ENCODE peak calls at places on chromosomes 13 and 19, in seven cellular contexts. One of them, this sample, is unnamed.

GRCh38 chr19:6198896-6199239 is 63.4 kb downstream of the ACSBG2 start:
- DNase-seq in IMR-90: no peak
- DNase-seq in K562: no peak
- DNase-seq in breast epithelium: no peak
- DNase-seq in suprapubic skin: no peak
- DNase-seq in uterus: no peak
- DNase-seq in H1: no peak
- DNase-seq in this sample: no peak

GRCh38 chr13:33125821-33126570 is 109.8 kb downstream of the KL start:
- DNase-seq in H1: no peak
- DNase-seq in uterus: peak
- DNase-seq in suprapubic skin: peak
- DNase-seq in K562: no peak
- DNase-seq in IMR-90: peak
- DNase-seq in breast epithelium: peak
- DNase-seq in this sample: no peak

GRCh38 chr13:111505175-111505777 is 184.8 kb downstream of the TEX29 start:
- DNase-seq in K562: peak
- DNase-seq in suprapubic skin: peak
- DNase-seq in H1: peak
- DNase-seq in IMR-90: no peak
- DNase-seq in uterus: no peak
- DNase-seq in breast epithelium: no peak
- DNase-seq in this sample: no peak

GRCh38 chr19:10430505-10431253 is 10.3 kb downstream of the PDE4A start:
- DNase-seq in K562: peak
- DNase-seq in suprapubic skin: no peak
- DNase-seq in IMR-90: peak
- DNase-seq in H1: peak
- DNase-seq in breast epithelium: no peak
- DNase-seq in uterus: peak
- DNase-seq in this sample: no peak

GRCh38 chr19:1758231-1758577 is 4.9 kb downstream of the ONECUT3 start:
- DNase-seq in IMR-90: no peak
- DNase-seq in H1: no peak
- DNase-seq in suprapubic skin: no peak
- DNase-seq in uterus: no peak
- DNase-seq in breast epithelium: no peak
- DNase-seq in K562: no peak
- DNase-seq in this sample: no peak

GRCh38 chr19:44212865-44213346 is 574 bp downstream of the ZNF227 start:
- DNase-seq in H1: no peak
- DNase-seq in suprapubic skin: no peak
- DNase-seq in breast epithelium: no peak
- DNase-seq in uterus: no peak
- DNase-seq in K562: peak
- DNase-seq in IMR-90: peak
- DNase-seq in this sample: no peak

GRCh38 chr13:77896536-77896935 is 22.1 kb downstream of the EDNRB start:
- DNase-seq in suprapubic skin: no peak
- DNase-seq in IMR-90: peak
- DNase-seq in breast epithelium: no peak
- DNase-seq in K562: no peak
- DNase-seq in H1: no peak
- DNase-seq in uterus: peak
- DNase-seq in this sample: no peak

GRCh38 chr19:17931532-17932191 is 1.2 kb upstream of the CCDC124 start:
- DNase-seq in H1: peak
- DNase-seq in suprapubic skin: no peak
- DNase-seq in uterus: no peak
- DNase-seq in breast epithelium: no peak
- DNase-seq in K562: peak
- DNase-seq in IMR-90: no peak
- DNase-seq in this sample: no peak

GRCh38 chr19:10372698-10373097 is 7.7 kb downstream of the TYK2 start:
- DNase-seq in H1: no peak
- DNase-seq in K562: no peak
- DNase-seq in breast epithelium: no peak
- DNase-seq in IMR-90: no peak
- DNase-seq in suprapubic skin: no peak
- DNase-seq in uterus: no peak
- DNase-seq in this sample: no peak

GRCh38 chr13:101698400-101698799 is 245.9 kb downstream of the ITGBL1 start:
- DNase-seq in suprapubic skin: no peak
- DNase-seq in H1: no peak
- DNase-seq in uterus: no peak
- DNase-seq in K562: no peak
- DNase-seq in breast epithelium: no peak
- DNase-seq in IMR-90: peak
- DNase-seq in this sample: no peak

GRCh38 chr19:7528192-7528519 is 5.7 kb downstream of the MCOLN1 start:
- DNase-seq in IMR-90: no peak
- DNase-seq in K562: no peak
- DNase-seq in H1: no peak
- DNase-seq in breast epithelium: no peak
- DNase-seq in suprapubic skin: no peak
- DNase-seq in uterus: no peak
- DNase-seq in this sample: no peak

GRCh38 chr19:45376045-45376724 is 5.8 kb upstream of the ERCC2 start:
- DNase-seq in H1: peak
- DNase-seq in IMR-90: peak
- DNase-seq in breast epithelium: peak
- DNase-seq in uterus: peak
- DNase-seq in suprapubic skin: no peak
- DNase-seq in K562: peak
- DNase-seq in this sample: no peak

GRCh38 chr13:39217471-39217870 is 179.2 kb downstream of the NHLRC3 start:
- DNase-seq in K562: no peak
- DNase-seq in breast epithelium: no peak
- DNase-seq in IMR-90: no peak
- DNase-seq in suprapubic skin: no peak
- DNase-seq in uterus: no peak
- DNase-seq in H1: no peak
- DNase-seq in this sample: no peak

GRCh38 chr13:60020288-60020687 is 143.4 kb downstream of the DIAPH3 start:
- DNase-seq in uterus: no peak
- DNase-seq in suprapubic skin: no peak
- DNase-seq in H1: no peak
- DNase-seq in K562: no peak
- DNase-seq in breast epithelium: no peak
- DNase-seq in IMR-90: no peak
- DNase-seq in this sample: no peak

GRCh38 chr13:25067054-25067453 is 28.9 kb upstream of the PABPC3 start:
- DNase-seq in IMR-90: no peak
- DNase-seq in K562: no peak
- DNase-seq in breast epithelium: no peak
- DNase-seq in uterus: no peak
- DNase-seq in suprapubic skin: no peak
- DNase-seq in H1: no peak
- DNase-seq in this sample: no peak

GRCh38 chr13:19834704-19835103 is 28.7 kb downstream of the ZMYM5 start:
- DNase-seq in uterus: no peak
- DNase-seq in H1: no peak
- DNase-seq in breast epithelium: no peak
- DNase-seq in suprapubic skin: no peak
- DNase-seq in IMR-90: no peak
- DNase-seq in K562: no peak
- DNase-seq in this sample: no peak

GRCh38 chr19:7554990-7555864 is 19.7 kb downstream of the PNPLA6 start:
- DNase-seq in H1: peak
- DNase-seq in IMR-90: no peak
- DNase-seq in breast epithelium: no peak
- DNase-seq in uterus: no peak
- DNase-seq in K562: peak
- DNase-seq in suprapubic skin: no peak
- DNase-seq in this sample: no peak

GRCh38 chr13:109500146-109500773 is 286.1 kb downstream of the IRS2 start:
- DNase-seq in H1: no peak
- DNase-seq in uterus: no peak
- DNase-seq in IMR-90: peak
- DNase-seq in suprapubic skin: no peak
- DNase-seq in breast epithelium: no peak
- DNase-seq in K562: no peak
- DNase-seq in this sample: no peak

GRCh38 chr13:66430266-66430665 is 799.9 kb downstream of the PCDH9 start:
- DNase-seq in uterus: no peak
- DNase-seq in suprapubic skin: no peak
- DNase-seq in IMR-90: peak
- DNase-seq in breast epithelium: no peak
- DNase-seq in K562: no peak
- DNase-seq in H1: no peak
- DNase-seq in this sample: no peak

DNA sequence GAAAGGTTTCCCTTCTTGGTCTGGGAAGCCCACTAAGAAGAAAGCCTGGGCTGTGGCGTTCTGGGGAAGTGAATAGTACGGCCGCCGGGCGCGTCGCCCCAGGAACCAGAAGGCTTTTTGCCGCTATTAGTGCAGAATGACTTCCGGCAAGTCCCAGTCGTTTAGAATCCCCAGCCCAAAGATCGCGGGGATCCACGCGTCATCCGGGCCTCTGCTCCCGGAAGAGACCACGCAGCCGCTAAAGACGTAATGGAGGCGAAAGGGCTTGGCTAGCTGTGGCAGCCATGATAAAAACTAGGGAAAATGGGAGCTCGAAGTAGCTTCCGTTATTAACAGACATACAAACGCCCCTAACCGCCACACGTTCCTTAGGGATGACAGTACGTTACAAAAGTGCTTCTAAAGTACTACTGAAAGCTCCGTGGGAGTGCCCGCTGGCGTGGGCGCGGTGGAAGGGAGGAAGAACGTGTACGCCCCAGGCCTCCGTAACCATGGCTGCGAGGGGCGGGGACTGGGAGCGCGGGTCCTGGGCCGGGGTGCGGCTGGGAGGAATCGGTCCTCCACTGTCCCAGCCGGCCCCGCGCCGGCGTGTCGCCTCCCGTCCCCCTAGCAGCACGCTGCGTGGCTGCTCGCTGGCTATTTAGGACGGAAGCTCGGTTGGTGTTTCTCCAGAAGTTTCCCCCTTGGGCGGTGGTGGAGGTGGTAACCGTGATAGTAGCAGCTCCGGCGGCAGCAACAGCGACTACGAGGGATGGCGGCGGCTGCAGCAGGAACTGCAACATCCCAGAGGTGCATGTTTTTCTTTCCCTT is at the start of gene SUGT1:
- DNase-seq in IMR-90: peak
- DNase-seq in H1: peak
- DNase-seq in uterus: peak
- DNase-seq in suprapubic skin: peak
- DNase-seq in breast epithelium: peak
- DNase-seq in K562: peak
- DNase-seq in this sample: peak
- TF ChIP-seq POLR2A in IMR-90: peak
- TF ChIP-seq POLR2A in H1: peak
- TF ChIP-seq POLR2A in uterus: peak
- TF ChIP-seq POLR2A in suprapubic skin: peak
- TF ChIP-seq POLR2A in breast epithelium: peak
- TF ChIP-seq POLR2A in K562: peak
- TF ChIP-seq POLR2A in this sample: peak

GRCh38 chr13:29922281-29922821 is 71.9 kb upstream of the UBL3 start:
- DNase-seq in H1: no peak
- DNase-seq in IMR-90: peak
- DNase-seq in breast epithelium: no peak
- DNase-seq in suprapubic skin: no peak
- DNase-seq in K562: peak
- DNase-seq in uterus: no peak
- DNase-seq in this sample: no peak
- H3K27ac ChIP-seq in H1: no peak
- H3K27ac ChIP-seq in IMR-90: peak
- H3K27ac ChIP-seq in breast epithelium: peak
- H3K27ac ChIP-seq in suprapubic skin: peak
- H3K27ac ChIP-seq in K562: no peak
- H3K27ac ChIP-seq in uterus: peak
- H3K27ac ChIP-seq in this sample: peak

GRCh38 chr13:76884571-76885202 is 1.5 kb downstream of the KCTD12 start:
- DNase-seq in IMR-90: peak
- DNase-seq in uterus: peak
- DNase-seq in breast epithelium: no peak
- DNase-seq in K562: no peak
- DNase-seq in suprapubic skin: no peak
- DNase-seq in H1: no peak
- DNase-seq in this sample: no peak

GRCh38 chr13:76885203-76886004 is 801 bp downstream of the KCTD12 start:
- DNase-seq in K562: peak
- DNase-seq in H1: peak
- DNase-seq in breast epithelium: peak
- DNase-seq in suprapubic skin: peak
- DNase-seq in IMR-90: peak
- DNase-seq in uterus: peak
- DNase-seq in this sample: peak

GRCh38 chr13:76886005-76886291 is 257 bp downstream of the KCTD12 start:
- DNase-seq in IMR-90: no peak
- DNase-seq in breast epithelium: no peak
- DNase-seq in H1: peak
- DNase-seq in K562: no peak
- DNase-seq in suprapubic skin: no peak
- DNase-seq in uterus: no peak
- DNase-seq in this sample: no peak

GRCh38 chr13:76887070-76887563 is 912 bp upstream of the KCTD12 start:
- DNase-seq in suprapubic skin: no peak
- DNase-seq in breast epithelium: no peak
- DNase-seq in K562: no peak
- DNase-seq in uterus: peak
- DNase-seq in IMR-90: no peak
- DNase-seq in H1: peak
- DNase-seq in this sample: no peak

DNA sequence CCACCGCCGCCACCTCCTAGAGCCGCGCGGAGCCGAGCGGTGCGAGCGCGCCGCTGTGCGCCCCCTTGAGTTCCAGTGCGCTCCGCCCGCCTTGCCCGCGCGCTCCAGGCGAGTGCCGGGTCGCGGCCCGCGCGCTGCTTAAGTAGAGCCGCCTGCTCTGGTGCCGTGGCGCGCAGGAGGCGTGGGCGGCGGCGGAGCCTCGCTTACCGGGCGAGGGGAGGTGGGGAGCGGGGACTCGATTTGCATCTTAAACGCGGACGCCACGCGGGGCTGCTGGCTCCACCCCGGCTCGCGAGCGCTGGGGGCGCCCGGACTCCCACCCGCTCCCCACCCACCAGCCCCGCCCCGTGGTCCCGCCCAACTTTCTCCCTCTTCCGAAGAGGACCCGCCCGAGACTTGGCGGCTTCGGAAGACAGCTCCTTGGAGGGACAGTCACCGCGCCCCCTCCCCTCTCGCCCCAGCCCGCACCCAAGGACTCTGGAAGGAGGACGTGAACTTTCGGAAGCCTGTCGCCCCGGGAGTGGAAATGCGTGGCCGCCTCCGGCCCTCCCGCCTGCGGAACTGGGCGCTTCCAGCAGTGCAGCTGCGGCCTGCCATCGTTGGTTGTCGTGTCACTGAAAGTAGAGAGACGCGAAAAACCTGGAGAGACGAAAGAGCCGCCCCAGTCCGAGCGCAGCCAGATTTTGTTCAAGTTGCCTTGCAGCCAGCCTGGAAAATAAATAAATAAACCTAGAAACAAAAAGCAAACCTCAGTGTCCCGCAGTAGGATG is at the start of gene KCTD12:
- DNase-seq in suprapubic skin: peak
- DNase-seq in breast epithelium: peak
- DNase-seq in uterus: peak
- DNase-seq in K562: peak
- DNase-seq in H1: no peak
- DNase-seq in IMR-90: peak
- DNase-seq in this sample: peak
- TF ChIP-seq POLR2A in suprapubic skin: peak
- TF ChIP-seq POLR2A in breast epithelium: no peak
- TF ChIP-seq POLR2A in uterus: peak
- TF ChIP-seq POLR2A in K562: no peak
- TF ChIP-seq POLR2A in H1: no peak
- TF ChIP-seq POLR2A in IMR-90: no peak
- TF ChIP-seq POLR2A in this sample: no peak

GRCh38 chr13:99878921-99879610 is 92.5 kb downstream of the ZIC5 start:
- DNase-seq in K562: no peak
- DNase-seq in suprapubic skin: no peak
- DNase-seq in uterus: no peak
- DNase-seq in IMR-90: no peak
- DNase-seq in H1: peak
- DNase-seq in breast epithelium: no peak
- DNase-seq in this sample: no peak
- H3K27ac ChIP-seq in K562: no peak
- H3K27ac ChIP-seq in suprapubic skin: no peak
- H3K27ac ChIP-seq in uterus: no peak
- H3K27ac ChIP-seq in IMR-90: no peak
- H3K27ac ChIP-seq in H1: no peak
- H3K27ac ChIP-seq in breast epithelium: no peak
- H3K27ac ChIP-seq in this sample: no peak